ENCODE peak calls at places on chromosomes 16 and 17, in seven cellular contexts. G is GM23248, I is K562, Y is hepatocyte, Q is GM23338, W is HepG2, X is fibroblast of lung. J is an unnamed sample.

GRCh38 chr17:28716740-28717577 is 709 bp downstream of the RAB34 start:
- DNase-seq in G (peak; percentile 73), I (no peak), Y (peak; percentile 63), Q (peak; percentile 66), W (no peak), X (peak; percentile 48), J (no peak)

GRCh38 chr16:15807603-15808009 is 49.2 kb downstream of the MYH11 start:
- DNase-seq in G (no peak), I (peak; percentile 51), Y (no peak), Q (peak; percentile 24), W (no peak), X (peak; percentile 60), J (no peak)

GRCh38 chr17:42848093-42848492 is 2.9 kb upstream of the AOC3 start:
- DNase-seq in G (no peak), I (no peak), Y (no peak), Q (no peak), W (no peak), X (no peak), J (no peak)

GRCh38 chr17:63433746-63434591 is 12.1 kb downstream of the CYB561 start:
- DNase-seq in G (peak; percentile 96), I (peak; percentile 33), Y (peak; percentile 52), Q (no peak), W (no peak), X (peak; percentile 95), J (peak; percentile 77)

GRCh38 chr16:47848481-47849109 is 307.2 kb downstream of the ABCC12 start:
- DNase-seq in G (peak; percentile 33), I (no peak), Y (no peak), Q (peak; percentile 30), W (no peak), X (peak; percentile 82), J (no peak)

GRCh38 chr16:53546988-53547391 is 44.0 kb upstream of the AKTIP start:
- DNase-seq in G (no peak), I (peak; percentile 31), Y (peak; percentile 57), Q (peak; percentile 68), W (peak; percentile 59), X (no peak), J (peak; percentile 71)

GRCh38 chr16:22770866-22771265 is 43.1 kb upstream of the HS3ST2 start:
- DNase-seq in G (no peak), I (no peak), Y (no peak), Q (no peak), W (no peak), X (no peak), J (no peak)

GRCh38 chr16:27439273-27440018 is 37.5 kb downstream of the IL21R start:
- DNase-seq in G (no peak), I (no peak), Y (no peak), Q (no peak), W (no peak), X (no peak), J (no peak)

GRCh38 chr16:65059421-65059980 is 62.4 kb downstream of the CDH11 start:
- DNase-seq in G (no peak), I (no peak), Y (no peak), Q (no peak), W (no peak), X (no peak), J (no peak)

GRCh38 chr17:33055171-33055611 is 63.5 kb downstream of the SPACA3 start:
- DNase-seq in G (no peak), I (no peak), Y (no peak), Q (peak; percentile 6), W (no peak), X (peak; percentile 25), J (no peak)

GRCh38 chr16:29841631-29842030 is 21.4 kb downstream of the MVP start:
- DNase-seq in G (no peak), I (no peak), Y (no peak), Q (no peak), W (no peak), X (no peak), J (no peak)

GRCh38 chr17:28338056-28338768 is 2.7 kb downstream of the TNFAIP1 start:
- DNase-seq in G (peak; percentile 31), I (no peak), Y (no peak), Q (no peak), W (no peak), X (peak; percentile 89), J (no peak)

GRCh38 chr16:81693467-81694303 is 85.4 kb upstream of the PLCG2 start:
- DNase-seq in G (no peak), I (no peak), Y (no peak), Q (no peak), W (no peak), X (peak; percentile 88), J (no peak)

GRCh38 chr17:82825540-82826124 is 14.2 kb downstream of the ZNF750 start:
- DNase-seq in G (no peak), I (no peak), Y (no peak), Q (no peak), W (no peak), X (no peak), J (no peak)

GRCh38 chr17:74543891-74544760 is 1.8 kb downstream of the CD300C start:
- DNase-seq in G (no peak), I (no peak), Y (no peak), Q (no peak), W (no peak), X (no peak), J (no peak)

GRCh38 chr17:30958187-30958586 is 12.7 kb upstream of the RNF135 start:
- DNase-seq in G (peak; percentile 25), I (no peak), Y (no peak), Q (no peak), W (no peak), X (no peak), J (no peak)

GRCh38 chr16:48448799-48449481 is 63.7 kb upstream of the SIAH1 start:
- DNase-seq in G (no peak), I (no peak), Y (no peak), Q (no peak), W (no peak), X (no peak), J (no peak)

GRCh38 chr17:55296171-55296695 is 31.5 kb downstream of the HLF start:
- DNase-seq in G (no peak), I (no peak), Y (no peak), Q (no peak), W (no peak), X (no peak), J (no peak)
- TF ChIP-seq EZH2 in G (no peak), I (no peak), Y (no peak), Q (no peak), W (no peak), X (no peak), J (no peak)

GRCh38 chr17:48563867-48564199 is 14.3 kb downstream of the HOXB4 start:
- DNase-seq in G (no peak), I (no peak), Y (no peak), Q (no peak), W (no peak), X (no peak), J (no peak)

GRCh38 chr17:48562934-48563333 is 15.2 kb downstream of the HOXB4 start:
- DNase-seq in G (no peak), I (no peak), Y (no peak), Q (no peak), W (no peak), X (no peak), J (no peak)

GRCh38 chr17:48565024-48565558 is 13.1 kb downstream of the HOXB4 start:
- DNase-seq in G (no peak), I (no peak), Y (no peak), Q (no peak), W (no peak), X (peak; percentile 38), J (no peak)

GRCh38 chr17:48563385-48563838 is 14.7 kb downstream of the HOXB4 start:
- DNase-seq in G (no peak), I (no peak), Y (no peak), Q (no peak), W (no peak), X (peak; percentile 49), J (no peak)

GRCh38 chr17:48564200-48565023 is 13.7 kb downstream of the HOXB4 start:
- DNase-seq in G (peak; percentile 73), I (no peak), Y (no peak), Q (no peak), W (no peak), X (peak; percentile 39), J (no peak)
- TF ChIP-seq EZH2 in G (no peak), I (no peak), Y (peak; percentile 72), Q (peak; percentile 99), W (no peak), X (no peak), J (no peak)

GRCh38 chr16:69885722-69886121 is 65.4 kb upstream of the CLEC18A start:
- DNase-seq in G (no peak), I (no peak), Y (no peak), Q (no peak), W (no peak), X (no peak), J (no peak)

GRCh38 chr16:69881141-69881540 is 70.0 kb upstream of the CLEC18A start:
- DNase-seq in G (no peak), I (no peak), Y (no peak), Q (no peak), W (no peak), X (no peak), J (no peak)

GRCh38 chr16:69886726-69887125 is 64.4 kb upstream of the CLEC18A start:
- DNase-seq in G (no peak), I (no peak), Y (no peak), Q (no peak), W (no peak), X (no peak), J (no peak)

GRCh38 chr16:69880640-69881133 is 70.4 kb upstream of the CLEC18A start:
- DNase-seq in G (peak; percentile 81), I (no peak), Y (no peak), Q (no peak), W (no peak), X (peak; percentile 43), J (no peak)

DNA sequence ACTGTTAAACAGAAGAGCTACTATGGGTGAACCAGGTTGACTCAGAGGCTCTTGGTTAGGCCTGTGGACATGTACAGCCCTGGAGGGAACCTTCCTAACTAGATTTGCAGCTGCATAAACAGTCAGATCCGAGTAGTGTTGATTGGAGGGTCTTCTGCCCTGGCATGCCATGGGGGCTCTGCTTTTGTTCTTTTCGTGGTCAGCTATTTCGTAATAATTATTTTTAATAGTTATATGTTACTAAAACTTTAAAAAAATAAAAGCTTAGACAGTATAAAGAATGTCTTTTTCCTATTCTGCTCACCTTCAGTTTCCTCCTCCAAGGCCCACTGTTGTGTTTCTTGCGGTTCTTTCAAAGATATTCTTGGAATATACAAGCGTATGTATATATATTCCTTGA is 67.4 kb upstream of the CLEC18A start:
- DNase-seq in G (no peak), I (no peak), Y (no peak), Q (no peak), W (no peak), X (no peak), J (no peak)
- TF ChIP-seq EZH2 in G (no peak), I (no peak), Y (no peak), Q (no peak), W (no peak), X (no peak), J (no peak)

DNA sequence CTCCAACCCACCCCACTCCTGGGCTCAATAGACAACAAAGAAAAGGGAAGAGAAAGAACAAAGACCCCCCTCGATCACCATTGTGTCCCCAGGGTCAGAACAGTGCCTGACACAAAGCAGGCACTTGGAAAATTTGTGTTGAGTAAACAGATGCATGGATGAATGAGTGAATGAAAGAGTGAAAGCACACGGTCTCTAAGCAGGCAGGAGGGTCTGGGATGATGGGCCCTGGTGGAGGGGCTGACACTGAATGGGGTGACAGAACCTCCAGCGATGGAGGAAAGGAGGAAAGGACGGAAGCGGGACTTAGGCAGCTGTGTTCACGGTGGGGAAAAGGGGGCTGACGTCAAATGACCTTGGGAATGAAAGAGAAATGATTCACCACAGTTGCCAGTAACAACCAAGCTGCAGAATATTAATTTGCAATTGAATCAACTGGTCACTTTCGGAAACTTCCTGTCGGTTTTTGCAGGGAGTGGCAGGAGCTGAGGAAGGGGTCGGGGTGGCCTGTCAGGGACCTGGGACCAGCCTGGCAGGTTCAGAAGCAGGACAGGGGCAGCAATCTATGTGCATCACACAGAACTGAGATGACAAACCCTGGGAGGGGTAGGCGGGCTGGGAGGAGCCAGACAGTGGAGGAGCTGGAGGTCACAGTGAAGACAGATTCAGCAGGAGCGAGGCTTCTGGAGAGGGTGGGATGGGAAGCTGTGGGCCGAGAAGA is 6.7 kb upstream of the GAST start:
- DNase-seq in G (no peak), I (no peak), Y (no peak), Q (peak; percentile 74), W (peak; percentile 39), X (peak; percentile 74), J (no peak)
- TF ChIP-seq EZH2 in G (no peak), I (no peak), Y (no peak), Q (no peak), W (peak; percentile 42), X (no peak), J (no peak)

J was measured in DND-41.